ENCODE peak calls at places on chromosomes 6 and 20, in six cellular contexts. N is CD8-positive, alpha-beta T cell; Z is PC-3; E is brain microvascular endothelial cell; J is cardiac fibroblast; P is H1. R is an unnamed sample.

GRCh38 chr6:141048451-141048850 is 1084.3 kb upstream of the GJE1 start:
- DNase-seq in N (no peak), P (no peak), E (no peak), Z (no peak), J (no peak), R (no peak)

GRCh38 chr6:158906926-158907325 is 87.8 kb upstream of the EZR start:
- DNase-seq in N (no peak), E (no peak), J (no peak), P (no peak), Z (peak; percentile 48), R (no peak)

GRCh38 chr6:2038096-2038495 is 207.3 kb downstream of the GMDS start:
- DNase-seq in N (no peak), Z (no peak), J (peak; percentile 70), P (no peak), E (peak; percentile 8), R (no peak)

GRCh38 chr6:102742033-102742432 is 1348.5 kb downstream of the GRIK2 start:
- DNase-seq in P (no peak), Z (peak; percentile 74), J (no peak), E (no peak), N (no peak), R (no peak)

GRCh38 chr6:131061041-131061770 is 1.8 kb downstream of the EPB41L2 start:
- DNase-seq in N (no peak), E (no peak), P (no peak), J (peak; percentile 64), Z (peak; percentile 26), R (no peak)

GRCh38 chr20:17589161-17589834 is 19.4 kb downstream of the DSTN start:
- DNase-seq in Z (no peak), P (no peak), J (no peak), N (no peak), E (no peak), R (no peak)

GRCh38 chr6:161233986-161234620 is 39.8 kb downstream of the AGPAT4 start:
- DNase-seq in E (peak; percentile 91), J (peak; percentile 94), Z (peak; percentile 75), P (peak; percentile 43), N (no peak), R (peak; percentile 89)

GRCh38 chr20:20849126-20849525 is 136.7 kb upstream of the RALGAPA2 start:
- DNase-seq in Z (no peak), P (no peak), N (no peak), E (no peak), J (no peak), R (no peak)

GRCh38 chr6:26020983-26021349 is 58.4 kb downstream of the TRIM38 start:
- DNase-seq in E (peak; percentile 68), N (no peak), P (peak; percentile 73), J (peak; percentile 72), Z (peak; percentile 69), R (no peak)

GRCh38 chr20:63759377-63759901 is 19.9 kb downstream of the SLC2A4RG start:
- DNase-seq in E (no peak), J (no peak), Z (no peak), N (no peak), P (no peak), R (no peak)

GRCh38 chr6:2738373-2738979 is 12.2 kb downstream of the MYLK4 start:
- DNase-seq in E (peak; percentile 66), J (peak; percentile 80), N (peak; percentile 36), P (peak; percentile 64), Z (peak; percentile 80), R (peak; percentile 34)

GRCh38 chr6:111565316-111566221 is 40.1 kb downstream of the TRAF3IP2 start:
- DNase-seq in E (no peak), P (no peak), J (no peak), Z (peak; percentile 15), N (no peak), R (no peak)

GRCh38 chr6:45631396-45631795 is 253.7 kb upstream of the SUPT3H start:
- DNase-seq in Z (peak; percentile 66), J (no peak), E (no peak), P (no peak), N (no peak), R (no peak)

GRCh38 chr20:35743693-35744491 is 1.8 kb upstream of the RBM39 start:
- DNase-seq in J (no peak), E (no peak), N (no peak), P (no peak), Z (no peak), R (no peak)

GRCh38 chr6:39377530-39377929 is 55.0 kb upstream of the KCNK16 start:
- DNase-seq in Z (peak; percentile 64), N (no peak), E (peak; percentile 73), J (peak; percentile 84), P (peak; percentile 76), R (peak; percentile 79)

GRCh38 chr6:1351381-1352008 is 37.9 kb upstream of the FOXF2 start:
- DNase-seq in E (no peak), P (no peak), N (no peak), Z (no peak), J (no peak), R (no peak)

GRCh38 chr6:92647630-92648029 is 771.7 kb downstream of the EPHA7 start:
- DNase-seq in Z (peak; percentile 18), E (no peak), J (peak; percentile 4), N (no peak), P (no peak), R (no peak)

GRCh38 chr6:7201732-7202541 is 94.2 kb downstream of the RREB1 start:
- DNase-seq in J (no peak), E (no peak), Z (no peak), P (no peak), N (no peak), R (no peak)

GRCh38 chr6:125836466-125836865 is 45.7 kb downstream of the NCOA7 start:
- DNase-seq in Z (no peak), P (no peak), J (no peak), E (no peak), N (no peak), R (no peak)

GRCh38 chr6:105990151-105990550 is 96.0 kb upstream of the PRDM1 start:
- DNase-seq in N (no peak), Z (peak; percentile 39), J (no peak), E (no peak), P (no peak), R (no peak)

GRCh38 chr20:15942130-15942529 is 631.1 kb downstream of the KIF16B start:
- DNase-seq in J (no peak), Z (peak; percentile 97), N (no peak), E (no peak), P (no peak), R (peak; percentile 31)

GRCh38 chr6:108594640-108595039 is 33.9 kb downstream of the FOXO3 start:
- DNase-seq in J (no peak), N (no peak), Z (peak; percentile 13), P (no peak), E (no peak), R (no peak)

GRCh38 chr6:33578588-33579011 is 1.5 kb downstream of the BAK1 start:
- DNase-seq in N (no peak), E (no peak), J (no peak), P (no peak), Z (no peak), R (no peak)

GRCh38 chr6:107700016-107700335 is 124.1 kb downstream of the SCML4 start:
- DNase-seq in P (no peak), E (no peak), J (no peak), Z (no peak), N (no peak), R (no peak)

GRCh38 chr20:23152308-23152892 is 66.3 kb upstream of the CD93 start:
- DNase-seq in Z (no peak), N (no peak), P (peak; percentile 27), J (peak; percentile 86), E (peak; percentile 90), R (no peak)

GRCh38 chr6:47307362-47308222 is 2.1 kb downstream of the TNFRSF21 start:
- DNase-seq in Z (no peak), N (no peak), J (no peak), E (no peak), P (no peak), R (no peak)

GRCh38 chr6:47308674-47309325 is 905 bp downstream of the TNFRSF21 start:
- DNase-seq in Z (peak; percentile 23), E (no peak), P (peak; percentile 77), J (no peak), N (no peak), R (no peak)

GRCh38 chr6:47309326-47310130 is at the start of gene TNFRSF21:
- DNase-seq in J (peak; percentile 93), N (peak; percentile 59), E (peak; percentile 86), Z (peak; percentile 95), P (peak; percentile 96), R (peak; percentile 77)

GRCh38 chr6:47308223-47308567 is 1.5 kb downstream of the TNFRSF21 start:
- DNase-seq in E (no peak), P (no peak), N (no peak), Z (no peak), J (peak; percentile 33), R (no peak)

DNA sequence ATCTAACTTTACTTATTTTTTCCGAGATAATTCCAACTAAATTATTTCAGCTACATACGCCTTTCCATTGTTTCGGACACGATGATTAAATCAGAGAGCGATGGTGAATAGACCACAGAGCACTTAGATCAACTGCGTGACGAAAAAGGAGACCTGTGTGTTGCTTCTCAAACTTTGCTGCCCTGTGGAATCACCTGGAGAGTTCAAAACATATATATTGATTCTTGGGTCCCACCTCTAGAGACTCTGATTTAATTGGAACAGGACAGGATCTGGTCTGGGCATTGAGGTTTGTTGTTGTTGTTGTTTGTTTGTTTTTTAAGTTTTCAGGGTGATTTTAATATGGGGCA is 401 bp upstream of the TNFRSF21 start:
- DNase-seq in E (no peak), P (no peak), J (no peak), Z (no peak), N (no peak), R (no peak)
- H3K4me3 ChIP-seq in E (no peak overlapping the region), P (peak overlapping the region; percentile 93), J (no peak overlapping the region), Z (peak overlapping the region; percentile 95), N (no peak overlapping the region), R (peak overlapping the region; percentile 74)

GRCh38 chr6:149942461-149942829 is 631 bp downstream of the ULBP2 start:
- DNase-seq in E (no peak), P (no peak), J (no peak), Z (no peak), N (no peak), R (no peak)
- TF ChIP-seq CTCF in E (peak; percentile 25), P (no peak), J (no peak), Z (no peak), N (no peak), R (no peak)

GRCh38 chr6:148757944-148758343 is 11.1 kb downstream of the UST start:
- DNase-seq in E (no peak), P (no peak), J (no peak), N (no peak), Z (no peak), R (no peak)
- H3K4me3 ChIP-seq in E (no peak overlapping the region), P (no peak overlapping the region), J (no peak overlapping the region), N (no peak overlapping the region), Z (no peak overlapping the region), R (no peak overlapping the region)

DNA sequence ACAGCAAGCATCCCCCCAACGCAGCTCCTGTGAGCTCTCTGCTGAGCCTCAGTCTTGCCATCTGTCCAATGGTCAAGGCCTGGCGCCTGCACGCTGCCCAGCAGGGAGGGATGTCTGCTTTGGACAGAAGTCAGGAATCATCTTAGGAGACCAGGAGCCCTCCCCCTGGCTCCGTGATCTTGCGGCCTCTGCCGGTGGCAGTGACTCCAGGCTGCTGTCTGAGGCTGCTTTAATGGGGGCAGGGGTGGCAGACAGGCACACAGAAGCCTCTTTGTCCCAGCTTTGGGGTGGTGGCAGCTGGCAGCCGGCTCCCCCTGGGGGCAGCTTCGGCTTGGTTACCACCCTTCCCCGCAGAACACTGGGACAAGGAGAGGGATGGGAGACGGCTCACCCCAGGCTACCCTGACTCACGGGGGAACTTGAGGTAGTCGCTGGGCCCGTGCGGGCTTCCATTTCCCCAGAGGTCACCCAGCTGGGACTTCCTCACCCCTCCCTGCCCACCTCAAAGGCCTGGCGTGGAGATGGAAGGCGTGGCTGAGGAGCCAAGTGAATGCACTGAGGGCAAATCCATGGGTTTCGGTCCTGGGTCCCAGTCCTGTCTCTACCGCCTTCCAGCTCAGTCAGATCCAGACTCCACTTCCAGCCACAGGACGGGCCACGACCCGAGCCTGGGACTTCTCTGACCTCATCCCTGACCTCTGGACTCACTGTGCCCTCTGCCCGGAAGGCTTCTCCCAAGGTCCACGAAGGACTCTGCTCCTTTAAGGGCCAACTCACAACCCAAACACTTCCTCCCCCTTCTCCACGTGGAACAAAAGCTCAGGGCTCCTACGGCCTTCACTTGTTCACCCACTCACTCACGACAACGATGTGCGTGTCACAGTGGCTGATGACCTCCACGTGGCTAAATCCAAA is 14.8 kb downstream of the PEDS1 start:
- DNase-seq in N (no peak), E (no peak), J (no peak), P (no peak), Z (no peak), R (no peak)
- TF ChIP-seq CTCF in N (no peak), E (peak; percentile 55), J (peak; percentile 21), P (peak; percentile 41), Z (no peak), R (peak; percentile 21)

R was measured in astrocyte of the cerebellum.